ENCODE peak calls at places on chromosomes 1 and 21, in four cellular contexts. One of them, this sample, is unnamed.

GRCh38 chr1:18948048-18948912 is 8.2 kb downstream of the IFFO2 start:
- DNase-seq in stimulated activated CD4-positive, alpha-beta T cell treated with anti-CD3 and anti-CD28 coated beads, TNF-alpha, amount 100 ng/mL, for 48 hours: no peak
- DNase-seq in CD4-positive, alpha-beta T cell: peak; percentile 52
- DNase-seq in sciatic nerve: no peak
- DNase-seq in this sample: peak; percentile 69

GRCh38 chr1:22203335-22203734 is 60.4 kb upstream of the WNT4 start:
- DNase-seq in stimulated activated CD4-positive, alpha-beta T cell treated with anti-CD3 and anti-CD28 coated beads, TNF-alpha, amount 100 ng/mL, for 48 hours: no peak
- DNase-seq in CD4-positive, alpha-beta T cell: no peak
- DNase-seq in sciatic nerve: peak; percentile 2
- DNase-seq in this sample: no peak

GRCh38 chr21:37210017-37210593 is 57.0 kb downstream of the VPS26C start:
- DNase-seq in stimulated activated CD4-positive, alpha-beta T cell treated with anti-CD3 and anti-CD28 coated beads, TNF-alpha, amount 100 ng/mL, for 48 hours: no peak
- DNase-seq in CD4-positive, alpha-beta T cell: no peak
- DNase-seq in sciatic nerve: no peak
- DNase-seq in this sample: no peak

GRCh38 chr1:230280906-230281413 is 145.2 kb downstream of the PGBD5 start:
- DNase-seq in stimulated activated CD4-positive, alpha-beta T cell treated with anti-CD3 and anti-CD28 coated beads, TNF-alpha, amount 100 ng/mL, for 48 hours: no peak
- DNase-seq in CD4-positive, alpha-beta T cell: no peak
- DNase-seq in sciatic nerve: peak; percentile 56
- DNase-seq in this sample: no peak

GRCh38 chr1:191052888-191053287 is 575.2 kb upstream of the BRINP3 start:
- DNase-seq in stimulated activated CD4-positive, alpha-beta T cell treated with anti-CD3 and anti-CD28 coated beads, TNF-alpha, amount 100 ng/mL, for 48 hours: no peak
- DNase-seq in CD4-positive, alpha-beta T cell: no peak
- DNase-seq in sciatic nerve: no peak
- DNase-seq in this sample: no peak

GRCh38 chr1:217924924-217925323 is 293.8 kb downstream of the SPATA17 start:
- DNase-seq in stimulated activated CD4-positive, alpha-beta T cell treated with anti-CD3 and anti-CD28 coated beads, TNF-alpha, amount 100 ng/mL, for 48 hours: no peak
- DNase-seq in CD4-positive, alpha-beta T cell: no peak
- DNase-seq in sciatic nerve: no peak
- DNase-seq in this sample: no peak

GRCh38 chr1:53145942-53146708 is 3.7 kb upstream of the SLC1A7 start:
- DNase-seq in stimulated activated CD4-positive, alpha-beta T cell treated with anti-CD3 and anti-CD28 coated beads, TNF-alpha, amount 100 ng/mL, for 48 hours: no peak
- DNase-seq in CD4-positive, alpha-beta T cell: no peak
- DNase-seq in sciatic nerve: peak; percentile 73
- DNase-seq in this sample: no peak

GRCh38 chr1:37509181-37509580 is 5.4 kb downstream of the MEAF6 start:
- DNase-seq in stimulated activated CD4-positive, alpha-beta T cell treated with anti-CD3 and anti-CD28 coated beads, TNF-alpha, amount 100 ng/mL, for 48 hours: no peak
- DNase-seq in CD4-positive, alpha-beta T cell: no peak
- DNase-seq in sciatic nerve: no peak
- DNase-seq in this sample: no peak

GRCh38 chr1:209544098-209544497 is 39.4 kb upstream of the CAMK1G start:
- DNase-seq in stimulated activated CD4-positive, alpha-beta T cell treated with anti-CD3 and anti-CD28 coated beads, TNF-alpha, amount 100 ng/mL, for 48 hours: no peak
- DNase-seq in CD4-positive, alpha-beta T cell: no peak
- DNase-seq in sciatic nerve: no peak
- DNase-seq in this sample: no peak

GRCh38 chr1:26959722-26960624 is at the start of gene KDF1:
- DNase-seq in stimulated activated CD4-positive, alpha-beta T cell treated with anti-CD3 and anti-CD28 coated beads, TNF-alpha, amount 100 ng/mL, for 48 hours: no peak
- DNase-seq in CD4-positive, alpha-beta T cell: peak; percentile 48
- DNase-seq in sciatic nerve: no peak
- DNase-seq in this sample: peak; percentile 51

GRCh38 chr1:12477936-12478611 is 139.9 kb downstream of the DHRS3 start:
- DNase-seq in stimulated activated CD4-positive, alpha-beta T cell treated with anti-CD3 and anti-CD28 coated beads, TNF-alpha, amount 100 ng/mL, for 48 hours: no peak
- DNase-seq in CD4-positive, alpha-beta T cell: no peak
- DNase-seq in sciatic nerve: peak; percentile 95
- DNase-seq in this sample: no peak

GRCh38 chr21:45763506-45763905 is 120.0 kb downstream of the PCBP3 start:
- DNase-seq in stimulated activated CD4-positive, alpha-beta T cell treated with anti-CD3 and anti-CD28 coated beads, TNF-alpha, amount 100 ng/mL, for 48 hours: no peak
- DNase-seq in CD4-positive, alpha-beta T cell: no peak
- DNase-seq in sciatic nerve: no peak
- DNase-seq in this sample: no peak

GRCh38 chr1:113401067-113401466 is 10.8 kb downstream of the MAGI3 start:
- DNase-seq in stimulated activated CD4-positive, alpha-beta T cell treated with anti-CD3 and anti-CD28 coated beads, TNF-alpha, amount 100 ng/mL, for 48 hours: no peak
- DNase-seq in CD4-positive, alpha-beta T cell: no peak
- DNase-seq in sciatic nerve: no peak
- DNase-seq in this sample: no peak

GRCh38 chr1:229024528-229025119 is 246.3 kb upstream of the RAB4A start:
- DNase-seq in stimulated activated CD4-positive, alpha-beta T cell treated with anti-CD3 and anti-CD28 coated beads, TNF-alpha, amount 100 ng/mL, for 48 hours: no peak
- DNase-seq in CD4-positive, alpha-beta T cell: no peak
- DNase-seq in sciatic nerve: no peak
- DNase-seq in this sample: no peak

GRCh38 chr1:19274636-19275035 is 13.9 kb downstream of the AKR7A3 start:
- DNase-seq in stimulated activated CD4-positive, alpha-beta T cell treated with anti-CD3 and anti-CD28 coated beads, TNF-alpha, amount 100 ng/mL, for 48 hours: no peak
- DNase-seq in CD4-positive, alpha-beta T cell: no peak
- DNase-seq in sciatic nerve: no peak
- DNase-seq in this sample: no peak

GRCh38 chr1:9843576-9843945 is 19.8 kb upstream of the CLSTN1 start:
- DNase-seq in stimulated activated CD4-positive, alpha-beta T cell treated with anti-CD3 and anti-CD28 coated beads, TNF-alpha, amount 100 ng/mL, for 48 hours: no peak
- DNase-seq in CD4-positive, alpha-beta T cell: no peak
- DNase-seq in sciatic nerve: no peak
- DNase-seq in this sample: no peak

GRCh38 chr1:114177282-114177681 is 23.6 kb upstream of the SYT6 start:
- DNase-seq in stimulated activated CD4-positive, alpha-beta T cell treated with anti-CD3 and anti-CD28 coated beads, TNF-alpha, amount 100 ng/mL, for 48 hours: no peak
- DNase-seq in CD4-positive, alpha-beta T cell: no peak
- DNase-seq in sciatic nerve: no peak
- DNase-seq in this sample: no peak

GRCh38 chr1:216847385-216848036 is 124.3 kb upstream of the ESRRG start:
- DNase-seq in stimulated activated CD4-positive, alpha-beta T cell treated with anti-CD3 and anti-CD28 coated beads, TNF-alpha, amount 100 ng/mL, for 48 hours: no peak
- DNase-seq in CD4-positive, alpha-beta T cell: no peak
- DNase-seq in sciatic nerve: no peak
- DNase-seq in this sample: no peak

This sample was measured in activated gamma-delta T cell treated with Interleukin-2 at 50 U/mL for 16 hours.